ENCODE peak calls at places on chromosomes 3 and 15, in five cellular contexts. X is fibroblast of lung, J is HS-5, W is SK-MEL-5, L is left colon. F is an unnamed sample.

GRCh38 chr3:127556565-127556964 is 34.0 kb downstream of the TPRA1 start:
- DNase-seq in X (no peak), J (no peak), W (no peak), L (no peak), F (no peak)

GRCh38 chr15:50953302-50953701 is 44.8 kb downstream of the AP4E1 start:
- DNase-seq in X (peak; percentile 13), J (no peak), W (peak; percentile 56), L (no peak), F (no peak)

GRCh38 chr15:45185903-45186770 is 1.6 kb downstream of the SHF start:
- DNase-seq in X (peak; percentile 35), J (no peak), W (no peak), L (no peak), F (peak; percentile 28)

GRCh38 chr15:28915935-28916334 is 30.2 kb downstream of the APBA2 start:
- DNase-seq in X (no peak), J (no peak), W (no peak), L (no peak), F (no peak)

GRCh38 chr3:69410301-69410700 is 24.4 kb upstream of the FRMD4B start:
- DNase-seq in X (peak; percentile 49), J (peak; percentile 35), W (peak; percentile 83), L (peak; percentile 80), F (peak; percentile 84)

GRCh38 chr15:64048766-64049165 is 2.5 kb upstream of the DAPK2 start:
- DNase-seq in X (no peak), J (no peak), W (no peak), L (no peak), F (no peak)

GRCh38 chr3:13479332-13479581 is 849 bp upstream of the HDAC11 start:
- DNase-seq in X (no peak), J (no peak), W (peak; percentile 78), L (no peak), F (peak; percentile 57)

GRCh38 chr3:13042932-13043275 is 30.3 kb downstream of the IQSEC1 start:
- DNase-seq in X (no peak), J (no peak), W (no peak), L (no peak), F (no peak)

GRCh38 chr3:7309707-7310106 is 448.8 kb downstream of the GRM7 start:
- DNase-seq in X (peak; percentile 96), J (no peak), W (no peak), L (peak; percentile 21), F (peak; percentile 24)

GRCh38 chr3:150223568-150223967 is 184.5 kb upstream of the TSC22D2 start:
- DNase-seq in X (no peak), J (no peak), W (no peak), L (no peak), F (no peak)

GRCh38 chr3:181457190-181457589 is 254.5 kb upstream of the SOX2 start:
- DNase-seq in X (peak; percentile 80), J (no peak), W (peak; percentile 98), L (no peak), F (no peak)

GRCh38 chr15:27527490-27528067 is 556.6 kb downstream of the GABRG3 start:
- DNase-seq in X (no peak), J (no peak), W (peak; percentile 40), L (no peak), F (no peak)

GRCh38 chr15:82539690-82540054 is 585 bp downstream of the RPS17 start:
- DNase-seq in X (no peak), J (no peak), W (no peak), L (no peak), F (peak; percentile 25)

GRCh38 chr15:89017370-89018066 is 70.7 kb upstream of the ABHD2 start:
- DNase-seq in X (peak; percentile 72), J (peak; percentile 42), W (peak; percentile 80), L (peak; percentile 82), F (peak; percentile 80)

GRCh38 chr3:157412323-157412845 is 24.3 kb upstream of the PTX3 start:
- DNase-seq in X (no peak), J (no peak), W (no peak), L (no peak), F (no peak)

GRCh38 chr3:11558002-11558401 is 85.7 kb downstream of the VGLL4 start:
- DNase-seq in X (peak; percentile 92), J (no peak), W (no peak), L (no peak), F (no peak)

GRCh38 chr3:12772462-12772861 is 13.4 kb upstream of the TMEM40 start:
- DNase-seq in X (no peak), J (no peak), W (no peak), L (no peak), F (no peak)

GRCh38 chr15:74400313-74400850 is 32.9 kb upstream of the CYP11A1 start:
- DNase-seq in X (peak; percentile 50), J (no peak), W (no peak), L (no peak), F (no peak)

GRCh38 chr3:192207661-192208060 is 519.7 kb downstream of the FGF12 start:
- DNase-seq in X (peak; percentile 41), J (peak; percentile 11), W (no peak), L (no peak), F (no peak)

GRCh38 chr15:59349715-59350420 is 22.8 kb downstream of the MYO1E start:
- DNase-seq in X (peak; percentile 97), J (peak; percentile 82), W (peak; percentile 62), L (no peak), F (no peak)

GRCh38 chr15:89998141-89998661 is 2.9 kb upstream of the ZNF710 start:
- DNase-seq in X (peak; percentile 63), J (peak; percentile 93), W (no peak), L (peak; percentile 16), F (no peak)

GRCh38 chr3:119829431-119829830 is 47.5 kb downstream of the NR1I2 start:
- DNase-seq in X (peak; percentile 13), J (no peak), W (no peak), L (no peak), F (no peak)

GRCh38 chr3:10602769-10603768 is 97.7 kb upstream of the ATP2B2 start:
- DNase-seq in X (no peak), J (no peak), W (no peak), L (no peak), F (no peak)

GRCh38 chr3:172717493-172718088 is 6.7 kb upstream of the NCEH1 start:
- DNase-seq in X (no peak), J (no peak), W (peak; percentile 60), L (no peak), F (no peak)

GRCh38 chr3:10518506-10519150 is 13.2 kb upstream of the ATP2B2 start:
- DNase-seq in X (peak; percentile 93), J (no peak), W (no peak), L (no peak), F (no peak)

GRCh38 chr15:26632500-26632899 is 140.4 kb downstream of the GABRB3 start:
- DNase-seq in X (no peak), J (no peak), W (no peak), L (no peak), F (no peak)

GRCh38 chr3:101042996-101043686 is 49.9 kb upstream of the ABI3BP start:
- DNase-seq in X (peak; percentile 56), J (peak; percentile 65), W (no peak), L (no peak), F (no peak)

GRCh38 chr3:138862924-138863775 is 28.4 kb upstream of the PIK3CB start:
- DNase-seq in X (peak; percentile 79), J (peak; percentile 45), W (peak; percentile 66), L (peak; percentile 61), F (peak; percentile 82)

GRCh38 chr3:144770813-144771400 is 799.3 kb downstream of the DIPK2A start:
- DNase-seq in X (peak; percentile 30), J (peak; percentile 26), W (peak; percentile 59), L (no peak), F (no peak)

GRCh38 chr3:163138258-163138657 is 1641.7 kb downstream of the OTOL1 start:
- DNase-seq in X (no peak), J (no peak), W (no peak), L (no peak), F (no peak)

GRCh38 chr3:168581718-168582332 is 486.1 kb upstream of the GOLIM4 start:
- DNase-seq in X (no peak), J (no peak), W (peak; percentile 28), L (no peak), F (no peak)

GRCh38 chr3:194686816-194687637 is 1.3 kb downstream of the FAM43A start:
- DNase-seq in X (peak; percentile 73), J (no peak), W (no peak), L (peak; percentile 54), F (peak; percentile 48)

GRCh38 chr3:13045904-13046568 is 27.2 kb downstream of the IQSEC1 start:
- DNase-seq in X (no peak), J (no peak), W (no peak), L (peak; percentile 35), F (no peak)

GRCh38 chr3:40337136-40338108 is 27.9 kb downstream of the EIF1B start:
- DNase-seq in X (no peak), J (no peak), W (no peak), L (no peak), F (no peak)

GRCh38 chr15:63968700-63969099 is 77.6 kb downstream of the DAPK2 start:
- DNase-seq in X (no peak), J (no peak), W (peak; percentile 69), L (peak; percentile 50), F (peak; percentile 70)

GRCh38 chr3:90015688-90016356 is 908.4 kb downstream of the EPHA3 start:
- DNase-seq in X (peak; percentile 64), J (peak; percentile 80), W (peak; percentile 20), L (no peak), F (no peak)

GRCh38 chr3:143482106-143483088 is 362.8 kb downstream of the CHST2 start:
- DNase-seq in X (peak; percentile 31), J (no peak), W (no peak), L (peak; percentile 27), F (peak; percentile 36)

GRCh38 chr3:105944281-105944680 is 75.5 kb upstream of the CBLB start:
- DNase-seq in X (peak; percentile 80), J (peak; percentile 44), W (no peak), L (no peak), F (no peak)

GRCh38 chr3:167733961-167734497 is 663 bp downstream of the PDCD10 start:
- DNase-seq in X (peak; percentile 7), J (peak; percentile 25), W (peak; percentile 35), L (no peak), F (no peak)